ENCODE peak calls at places on chromosome 14, in seven cellular contexts. D is CD4-positive, alpha-beta memory T cell; B is astrocyte; N is tibial artery; O is left lung; E is fibroblast of lung; M is adrenal gland. P is an unnamed sample.

GRCh38 chr14:21868442-21869046 is 194.9 kb upstream of the OR4E1 start:
- DNase-seq in O (no peak), M (peak; percentile 41), B (no peak), D (peak; percentile 65), N (peak; percentile 22), E (no peak), P (no peak)

GRCh38 chr14:102430212-102430908 is 67.6 kb downstream of the TECPR2 start:
- DNase-seq in E (no peak), O (no peak), M (no peak), D (no peak), B (no peak), N (no peak), P (peak; percentile 49)

GRCh38 chr14:61616524-61617185 is 78.7 kb upstream of the HIF1A start:
- DNase-seq in E (peak; percentile 95), D (no peak), O (no peak), N (no peak), M (no peak), B (peak; percentile 94), P (no peak)

GRCh38 chr14:43778956-43779639 is 728.0 kb downstream of the FSCB start:
- DNase-seq in M (no peak), D (no peak), N (no peak), E (no peak), B (no peak), O (no peak), P (no peak)

GRCh38 chr14:102694530-102695171 is 82.6 kb upstream of the TRAF3 start:
- DNase-seq in E (peak; percentile 50), M (peak; percentile 79), B (peak; percentile 35), D (peak; percentile 56), N (peak; percentile 61), O (no peak), P (no peak)

GRCh38 chr14:73786942-73787759 is 64.5 kb upstream of the PTGR2 start:
- DNase-seq in N (peak; percentile 56), E (peak; percentile 51), D (peak; percentile 61), O (peak; percentile 96), B (no peak), M (peak; percentile 73), P (peak; percentile 83)

GRCh38 chr14:72553656-72554055 is 340.2 kb downstream of the DPF3 start:
- DNase-seq in D (no peak), E (no peak), O (no peak), N (no peak), M (no peak), B (no peak), P (peak; percentile 21)

GRCh38 chr14:53847057-53847456 is 109.6 kb downstream of the BMP4 start:
- DNase-seq in N (no peak), O (no peak), B (no peak), M (no peak), D (no peak), E (no peak), P (no peak)

GRCh38 chr14:23302290-23303225 is at the start of gene PPP1R3E:
- DNase-seq in D (peak; percentile 85), N (peak; percentile 68), O (peak; percentile 93), M (peak; percentile 79), B (no peak), E (peak; percentile 46), P (peak; percentile 90)

GRCh38 chr14:82366803-82367202 is 833.1 kb upstream of the SEL1L start:
- DNase-seq in N (no peak), M (no peak), O (no peak), B (no peak), D (no peak), E (no peak), P (no peak)

GRCh38 chr14:54659365-54659764 is 92.4 kb downstream of the SAMD4A start:
- DNase-seq in B (no peak), N (no peak), M (no peak), D (no peak), O (no peak), E (no peak), P (no peak)

GRCh38 chr14:70906785-70907171 is 481 bp upstream of the PCNX1 start:
- DNase-seq in M (no peak), E (no peak), N (no peak), B (no peak), O (no peak), D (no peak), P (no peak)

GRCh38 chr14:33291529-33292104 is 352.9 kb downstream of the NPAS3 start:
- DNase-seq in O (no peak), M (no peak), B (no peak), N (no peak), D (no peak), E (no peak), P (no peak)

GRCh38 chr14:90540437-90540836 is 143.6 kb downstream of the CALM1 start:
- DNase-seq in O (no peak), E (no peak), N (no peak), M (no peak), B (no peak), D (no peak), P (no peak)

GRCh38 chr14:74697543-74697942 is 15.3 kb downstream of the AREL1 start:
- DNase-seq in O (no peak), E (peak; percentile 94), M (no peak), D (no peak), B (peak; percentile 91), N (no peak), P (no peak)

GRCh38 chr14:85634205-85634604 is 104.3 kb downstream of the FLRT2 start:
- DNase-seq in M (no peak), O (no peak), B (no peak), N (no peak), E (peak; percentile 7), D (no peak), P (no peak)

GRCh38 chr14:52848626-52849025 is 57.2 kb upstream of the GNPNAT1 start:
- DNase-seq in M (no peak), D (no peak), E (no peak), O (no peak), N (no peak), B (no peak), P (no peak)

GRCh38 chr14:59570122-59570521 is 6.5 kb downstream of the CCDC175 start:
- DNase-seq in B (no peak), M (no peak), D (no peak), N (no peak), O (no peak), E (no peak), P (no peak)

GRCh38 chr14:96204151-96205058 is at the start of gene BDKRB2:
- DNase-seq in E (peak; percentile 79), N (peak; percentile 71), M (peak; percentile 76), D (no peak), B (peak; percentile 73), O (peak; percentile 84), P (peak; percentile 86)

GRCh38 chr14:76947838-76948184 is 80.7 kb downstream of the IRF2BPL start:
- DNase-seq in O (no peak), E (no peak), D (no peak), N (no peak), M (no peak), B (no peak), P (no peak)

GRCh38 chr14:64693766-64694165 is 10.5 kb upstream of the PLEKHG3 start:
- DNase-seq in N (peak; percentile 43), E (no peak), D (no peak), B (no peak), M (no peak), O (no peak), P (no peak)

GRCh38 chr14:72573725-72574426 is 320.0 kb downstream of the DPF3 start:
- DNase-seq in M (peak; percentile 37), E (no peak), N (no peak), D (no peak), B (no peak), O (no peak), P (no peak)

GRCh38 chr14:102523200-102524025 is 13.8 kb upstream of the ANKRD9 start:
- DNase-seq in M (no peak), D (no peak), N (no peak), O (no peak), B (no peak), E (no peak), P (no peak)

GRCh38 chr14:101601603-101602465 is 40.5 kb downstream of the DIO3 start:
- DNase-seq in M (no peak), E (no peak), D (no peak), B (no peak), N (no peak), O (peak; percentile 72), P (peak; percentile 25)

GRCh38 chr14:32762886-32763285 is 175.8 kb upstream of the NPAS3 start:
- DNase-seq in O (no peak), M (no peak), D (no peak), N (no peak), B (peak; percentile 3), E (peak; percentile 23), P (no peak)

GRCh38 chr14:76129851-76130576 is 21.7 kb upstream of the GPATCH2L start:
- DNase-seq in E (no peak), O (no peak), N (no peak), B (no peak), D (no peak), M (no peak), P (no peak)

GRCh38 chr14:91649930-91650329 is 82.0 kb downstream of the CATSPERB start:
- DNase-seq in D (peak; percentile 9), B (no peak), N (no peak), M (peak; percentile 8), E (peak; percentile 8), O (no peak), P (no peak)

GRCh38 chr14:101115652-101116051 is 212.1 kb upstream of the RTL1 start:
- DNase-seq in D (no peak), M (no peak), B (no peak), O (peak; percentile 55), N (no peak), E (no peak), P (no peak)

GRCh38 chr14:72665259-72665658 is 228.6 kb downstream of the DPF3 start:
- DNase-seq in B (peak; percentile 100), E (peak; percentile 100), M (peak; percentile 10), D (no peak), N (no peak), O (no peak), P (no peak)

GRCh38 chr14:24409217-24409616 is 10.4 kb downstream of the NYNRIN start:
- DNase-seq in B (no peak), D (no peak), O (no peak), E (no peak), N (no peak), M (no peak), P (no peak)

GRCh38 chr14:26820101-26820500 is 222.3 kb upstream of the NOVA1 start:
- DNase-seq in B (peak; percentile 53), O (no peak), M (no peak), N (no peak), E (peak; percentile 60), D (no peak), P (no peak)
- H3K4me3 ChIP-seq in B (no peak overlapping the region), O (no peak overlapping the region), M (no peak overlapping the region), N (no peak overlapping the region), E (no peak overlapping the region), D (no peak overlapping the region), P (no peak overlapping the region)

GRCh38 chr14:105181542-105182295 is 607 bp upstream of the NUDT14 start:
- DNase-seq in M (no peak), N (no peak), D (no peak), E (no peak), O (no peak), B (no peak), P (no peak)
- H3K27me3 ChIP-seq in M (no peaks in the 10 kb centered on the region), N (no peaks in the 10 kb centered on the region), D (no peaks in the 10 kb centered on the region), E (no peaks in the 10 kb centered on the region), O (peaks cover 10% of the 10 kb centered on the region), B (peaks cover 5% of the 10 kb centered on the region), P (no peaks in the 10 kb centered on the region)

GRCh38 chr14:68815288-68816182 is 22.7 kb upstream of the ZFP36L1 start:
- DNase-seq in O (peak; percentile 75), E (no peak), B (no peak), M (peak; percentile 63), D (no peak), N (no peak), P (no peak)
- H3K4me3 ChIP-seq in O (peak overlapping the region; percentile 47), E (peak overlapping the region; percentile 56), B (peak overlapping the region; percentile 38), M (peak overlapping the region; percentile 31), D (peak overlapping the region; percentile 32), N (peak overlapping the region; percentile 51), P (no peak overlapping the region)

GRCh38 chr14:28779416-28779941 is 12.9 kb downstream of the FOXG1 start:
- DNase-seq in N (no peak), E (no peak), B (no peak), M (no peak), O (no peak), D (no peak), P (no peak)
- H3K27me3 ChIP-seq in N (no peaks in the 10 kb centered on the region), E (peaks cover 35% of the 10 kb centered on the region), B (peaks cover 83% of the 10 kb centered on the region), M (peaks cover 76% of the 10 kb centered on the region), O (peaks cover 100% of the 10 kb centered on the region), D (no peaks in the 10 kb centered on the region), P (peaks cover 5% of the 10 kb centered on the region)